ENCODE peak calls at places on chromosomes 11 and 22, in four cellular contexts. Z, B, S and G are unnamed samples.

GRCh38 chr11:109849946-109850345 is 243.2 kb upstream of the ZC3H12C start:
- DNase-seq in Z (no peak), B (no peak), S (no peak), G (no peak)

GRCh38 chr11:10669258-10670033 is 24.1 kb downstream of the IRAG1 start:
- DNase-seq in Z (peak; percentile 38), B (peak; percentile 58), S (no peak), G (no peak)

GRCh38 chr11:48001438-48002021 is 21.2 kb downstream of the PTPRJ start:
- DNase-seq in Z (no peak), B (peak; percentile 53), S (no peak), G (no peak)

GRCh38 chr11:65293909-65294381 is 20.7 kb upstream of the CDC42EP2 start:
- DNase-seq in Z (no peak), B (no peak), S (no peak), G (no peak)

GRCh38 chr11:82906236-82906635 is 4.7 kb downstream of the DDIAS start:
- DNase-seq in Z (peak; percentile 29), B (no peak), S (no peak), G (peak; percentile 22)

GRCh38 chr11:64876226-64876750 is 2.1 kb downstream of the EHD1 start:
- DNase-seq in Z (no peak), B (no peak), S (no peak), G (no peak)

GRCh38 chr22:37716708-37717107 is 19.9 kb downstream of the TRIOBP start:
- DNase-seq in Z (no peak), B (no peak), S (no peak), G (no peak)

GRCh38 chr11:112453601-112454577 is 193.2 kb upstream of the PLET1 start:
- DNase-seq in Z (peak; percentile 17), B (peak; percentile 50), S (no peak), G (no peak)

GRCh38 chr22:37747090-37747714 is 50.4 kb downstream of the TRIOBP start:
- DNase-seq in Z (no peak), B (no peak), S (no peak), G (no peak)

GRCh38 chr11:134471341-134472187 is 59.5 kb upstream of the B3GAT1 start:
- DNase-seq in Z (peak; percentile 15), B (no peak), S (no peak), G (no peak)

GRCh38 chr22:27318516-27318915 is 483.0 kb downstream of the MN1 start:
- DNase-seq in Z (no peak), B (no peak), S (no peak), G (no peak)

GRCh38 chr22:35838849-35839646 is 121.4 kb downstream of the APOL5 start:
- DNase-seq in Z (peak; percentile 48), B (peak; percentile 37), S (no peak), G (peak; percentile 43)

GRCh38 chr11:69986421-69987229 is 91.5 kb upstream of the ANO1 start:
- DNase-seq in Z (no peak), B (no peak), S (no peak), G (no peak)

GRCh38 chr11:10304495-10305261 is at the start of gene ADM:
- DNase-seq in Z (peak; percentile 63), B (peak; percentile 95), S (peak; percentile 47), G (peak; percentile 63)

GRCh38 chr11:123943738-123944137 is at the start of gene OR6T1:
- DNase-seq in Z (no peak), B (no peak), S (no peak), G (no peak)

GRCh38 chr11:13277719-13278619 is at the start of gene BMAL1:
- DNase-seq in Z (no peak), B (peak; percentile 59), S (peak; percentile 66), G (no peak)